ENCODE peak calls at places on chromosome 21, in four cellular contexts. L, U, M and F are unnamed samples.

GRCh38 chr21:44065428-44065827 is 41.8 kb upstream of the PWP2 start:
- DNase-seq in M (no peak), U (no peak), L (no peak), F (peak)

GRCh38 chr21:44442266-44443125 is 12.8 kb upstream of the LRRC3 start:
- DNase-seq in M (no peak), U (no peak), L (no peak), F (no peak)

GRCh38 chr21:46284077-46284644 is 1.2 kb downstream of the MCM3AP start:
- DNase-seq in U (peak), M (no peak), L (no peak), F (no peak)

GRCh38 chr21:43271452-43272020 is 102.7 kb downstream of the CRYAA start:
- DNase-seq in U (no peak), M (no peak), L (no peak), F (no peak)

GRCh38 chr21:42154237-42155044 is 64.5 kb upstream of the ABCG1 start:
- DNase-seq in U (no peak), M (no peak), L (no peak), F (no peak)

GRCh38 chr21:45102391-45102932 is 28.1 kb downstream of the ADARB1 start:
- DNase-seq in U (no peak), L (peak), M (peak), F (no peak)

GRCh38 chr21:17925900-17926299 is 106.7 kb upstream of the C21orf91 start:
- DNase-seq in M (no peak), U (peak), L (peak), F (no peak)

GRCh38 chr21:44850905-44851657 is 22.4 kb downstream of the PTTG1IP start:
- DNase-seq in M (no peak), L (no peak), U (no peak), F (no peak)

GRCh38 chr21:21712761-21713558 is 714.8 kb downstream of the NCAM2 start:
- DNase-seq in M (no peak), L (no peak), U (no peak), F (no peak)

GRCh38 chr21:46459356-46460112 is 843 bp downstream of the DIP2A start:
- DNase-seq in M (no peak), U (peak), L (peak), F (no peak)

GRCh38 chr21:45630066-45630694 is 13.3 kb upstream of the PCBP3 start:
- DNase-seq in L (no peak), M (no peak), U (no peak), F (no peak)

GRCh38 chr21:46208761-46209721 is 19.5 kb downstream of the LSS start:
- DNase-seq in M (no peak), U (no peak), L (no peak), F (no peak)

GRCh38 chr21:18493420-18493819 is 89.8 kb upstream of the TMPRSS15 start:
- DNase-seq in L (peak), U (no peak), M (no peak), F (no peak)

GRCh38 chr21:20030390-20030789 is 967.8 kb upstream of the NCAM2 start:
- DNase-seq in M (no peak), U (no peak), L (no peak), F (no peak)

GRCh38 chr21:46116189-46116845 is 18.4 kb downstream of the COL6A2 start:
- DNase-seq in L (no peak), U (peak), M (no peak), F (no peak)

GRCh38 chr21:27759091-27759659 is 792.3 kb upstream of the ADAMTS5 start:
- DNase-seq in M (no peak), U (peak), L (no peak), F (no peak)

GRCh38 chr21:45405819-45406762 is 1.1 kb downstream of the COL18A1 start:
- DNase-seq in U (peak), L (peak), M (no peak), F (no peak)

GRCh38 chr21:41769106-41769505 is 2.3 kb upstream of the RIPK4 start:
- DNase-seq in L (no peak), U (no peak), M (no peak), F (no peak)

GRCh38 chr21:42678118-42678430 is 24.7 kb downstream of the PDE9A start:
- DNase-seq in L (no peak), U (no peak), M (no peak), F (no peak)

GRCh38 chr21:38806153-38806941 is 618 bp downstream of the ETS2 start:
- DNase-seq in L (no peak), M (no peak), U (peak), F (peak)
- TF ChIP-seq CTCF in L (no peak), M (peak), U (no peak), F (no peak)

DNA sequence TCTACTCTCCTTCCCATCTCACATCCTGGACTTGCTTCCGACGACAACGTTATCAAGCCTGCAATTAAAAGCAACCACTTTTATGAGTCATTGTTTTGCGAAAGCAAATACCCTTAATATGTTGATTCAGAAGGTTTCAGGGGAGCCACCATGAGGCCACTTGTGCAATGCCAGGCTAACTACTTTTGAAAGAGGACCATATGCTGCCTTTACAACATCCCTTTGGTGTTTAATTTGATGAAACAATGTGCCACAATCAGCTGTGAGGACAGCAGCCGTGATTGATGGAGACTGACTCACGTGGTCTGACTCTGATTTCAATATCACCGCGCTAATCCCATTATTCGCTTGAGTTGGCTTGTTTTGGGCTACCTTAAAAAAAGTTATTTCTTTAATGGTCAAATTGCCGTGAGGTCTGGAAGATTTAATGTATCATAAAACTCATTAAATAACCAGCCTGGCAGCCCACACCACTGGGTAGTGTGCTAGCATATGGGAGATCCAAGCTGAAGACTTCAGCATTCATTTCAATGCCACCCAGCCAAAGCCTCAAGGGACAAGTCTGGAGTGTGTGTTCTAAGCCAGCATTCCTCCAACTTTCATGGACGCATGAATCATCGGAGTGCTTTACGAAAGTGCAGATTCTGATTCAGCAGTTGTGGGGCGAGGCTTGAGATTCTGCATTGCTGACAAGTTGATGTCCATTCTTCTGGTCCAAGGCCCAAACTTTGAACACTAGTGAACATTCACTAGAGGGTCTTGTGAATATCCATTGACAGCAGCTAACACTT is 73.3 kb upstream of the PAXBP1 start:
- DNase-seq in U (no peak), M (no peak), L (peak), F (no peak)
- TF ChIP-seq CTCF in U (no peak), M (peak), L (peak), F (no peak)

GRCh38 chr21:16081304-16081703 is 351.5 kb downstream of the USP25 start:
- DNase-seq in M (no peak), L (no peak), U (no peak), F (no peak)

GRCh38 chr21:16084776-16085364 is 355.1 kb downstream of the USP25 start:
- DNase-seq in L (no peak), M (no peak), U (no peak), F (no peak)

GRCh38 chr21:16079830-16080229 is 350.0 kb downstream of the USP25 start:
- DNase-seq in U (no peak), M (no peak), L (peak), F (no peak)

GRCh38 chr21:16085436-16085835 is 355.7 kb downstream of the USP25 start:
- DNase-seq in L (no peak), M (no peak), U (no peak), F (no peak)

GRCh38 chr21:16082038-16082816 is 352.4 kb downstream of the USP25 start:
- DNase-seq in L (no peak), M (no peak), U (no peak), F (no peak)
- TF ChIP-seq CTCF in L (peak), M (peak), U (peak), F (peak)

GRCh38 chr21:14862794-14863720 is 201.7 kb downstream of the NRIP1 start:
- DNase-seq in U (peak), M (no peak), L (no peak), F (no peak)
- TF ChIP-seq CTCF in U (peak), M (peak), L (peak), F (no peak)

DNA sequence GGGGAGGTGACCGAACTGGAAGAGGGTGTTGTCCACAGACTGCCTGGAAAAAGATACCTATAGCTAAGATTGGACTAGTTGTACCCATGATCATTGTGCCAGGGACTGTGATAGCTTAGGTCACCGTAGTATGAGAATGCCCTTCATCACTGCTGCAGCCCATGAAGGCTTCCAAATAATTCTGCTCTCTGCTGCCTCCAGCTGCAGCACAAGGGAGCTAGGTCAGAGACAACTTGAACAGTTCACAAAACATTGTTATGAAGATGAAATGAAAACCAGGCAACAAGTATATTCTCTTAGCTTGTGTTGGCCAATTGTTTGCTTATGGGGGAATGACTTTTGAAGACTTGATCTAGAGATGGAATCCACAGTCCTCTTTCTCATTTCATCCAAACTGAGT is 246.7 kb downstream of the MRPL39 start:
- DNase-seq in M (no peak), L (no peak), U (no peak), F (no peak)
- TF ChIP-seq CTCF in M (peak), L (peak), U (no peak), F (no peak)

GRCh38 chr21:34511154-34511553 is 856 bp downstream of the KCNE1 start:
- DNase-seq in L (peak), M (no peak), U (no peak), F (no peak)

GRCh38 chr21:34510148-34511142 is 1.6 kb downstream of the KCNE1 start:
- DNase-seq in L (peak), U (peak), M (peak), F (peak)

GRCh38 chr21:34511787-34512451 is at the start of gene KCNE1:
- DNase-seq in L (no peak), M (no peak), U (no peak), F (no peak)

GRCh38 chr21:34513109-34513675 is 1.2 kb upstream of the KCNE1 start:
- DNase-seq in L (no peak), U (no peak), M (no peak), F (no peak)

GRCh38 chr21:34509151-34509550 is 2.9 kb downstream of the KCNE1 start:
- DNase-seq in U (no peak), M (no peak), L (no peak), F (peak)
- TF ChIP-seq CTCF in U (no peak), M (peak), L (peak), F (peak)

GRCh38 chr21:36851121-36851520 is 115.3 kb downstream of the HLCS start:
- DNase-seq in M (no peak), U (no peak), L (no peak), F (no peak)

GRCh38 chr21:36856643-36857042 is 109.8 kb downstream of the HLCS start:
- DNase-seq in M (no peak), U (no peak), L (no peak), F (no peak)

GRCh38 chr21:36852293-36852692 is 114.2 kb downstream of the HLCS start:
- DNase-seq in L (no peak), U (no peak), M (no peak), F (no peak)

GRCh38 chr21:36852864-36853263 is 113.6 kb downstream of the HLCS start:
- DNase-seq in M (no peak), U (no peak), L (no peak), F (no peak)

DNA sequence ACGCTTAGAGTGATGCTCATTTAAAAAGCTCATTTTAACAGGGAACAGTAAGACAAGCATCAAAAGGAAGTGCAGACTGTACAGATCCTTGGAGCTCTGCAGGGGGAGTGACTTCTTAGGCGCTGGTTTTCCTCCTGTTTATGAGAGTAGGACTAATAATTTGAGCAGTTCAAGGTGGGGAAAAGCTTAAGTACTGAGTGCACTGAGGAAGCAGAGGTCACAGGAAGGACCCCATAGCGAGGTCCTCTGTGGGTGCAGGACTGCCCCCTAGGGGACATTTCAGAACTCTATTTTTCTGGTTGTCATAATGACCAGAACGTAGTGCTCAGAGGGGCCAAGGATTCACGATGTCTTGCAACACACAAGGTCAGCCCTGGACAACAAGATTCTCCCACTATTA is 112.1 kb downstream of the HLCS start:
- DNase-seq in L (no peak), M (no peak), U (peak), F (peak)
- TF ChIP-seq CTCF in L (peak), M (peak), U (peak), F (peak)